ENCODE peak calls at places on chromosome 21, in five cellular contexts. One of them, this sample, is unnamed.

GRCh38 chr21:32285476-32285875 is 6.6 kb upstream of the MIS18A start:
- DNase-seq in PC-3: no peak
- DNase-seq in right atrium auricular region: no peak
- DNase-seq in lower lobe of right lung: no peak
- DNase-seq in CD8-positive, alpha-beta memory T cell: no peak
- DNase-seq in this sample: no peak

GRCh38 chr21:43196789-43197188 is 28.0 kb downstream of the CRYAA start:
- DNase-seq in CD8-positive, alpha-beta memory T cell: no peak
- DNase-seq in lower lobe of right lung: no peak
- DNase-seq in right atrium auricular region: no peak
- DNase-seq in PC-3: peak; percentile 75
- DNase-seq in this sample: no peak

GRCh38 chr21:37257967-37258877 is 8.9 kb downstream of the VPS26C start:
- DNase-seq in CD8-positive, alpha-beta memory T cell: peak; percentile 83
- DNase-seq in lower lobe of right lung: peak; percentile 65
- DNase-seq in PC-3: peak; percentile 60
- DNase-seq in right atrium auricular region: no peak
- DNase-seq in this sample: peak; percentile 58

GRCh38 chr21:41366522-41367151 is 4.8 kb downstream of the MX2 start:
- DNase-seq in right atrium auricular region: peak; percentile 85
- DNase-seq in PC-3: peak; percentile 89
- DNase-seq in CD8-positive, alpha-beta memory T cell: peak; percentile 32
- DNase-seq in lower lobe of right lung: peak; percentile 82
- DNase-seq in this sample: peak; percentile 77

GRCh38 chr21:35583566-35584216 is 476.6 kb downstream of the SETD4 start:
- DNase-seq in CD8-positive, alpha-beta memory T cell: no peak
- DNase-seq in right atrium auricular region: no peak
- DNase-seq in lower lobe of right lung: no peak
- DNase-seq in PC-3: no peak
- DNase-seq in this sample: no peak

GRCh38 chr21:28590026-28590425 is 402.7 kb downstream of the LTN1 start:
- DNase-seq in PC-3: no peak
- DNase-seq in right atrium auricular region: no peak
- DNase-seq in lower lobe of right lung: no peak
- DNase-seq in CD8-positive, alpha-beta memory T cell: no peak
- DNase-seq in this sample: no peak

GRCh38 chr21:21200103-21200938 is 202.1 kb downstream of the NCAM2 start:
- DNase-seq in lower lobe of right lung: no peak
- DNase-seq in PC-3: peak; percentile 85
- DNase-seq in right atrium auricular region: peak; percentile 84
- DNase-seq in CD8-positive, alpha-beta memory T cell: no peak
- DNase-seq in this sample: peak; percentile 74

GRCh38 chr21:34797926-34798595 is 129.3 kb downstream of the CLIC6 start:
- DNase-seq in right atrium auricular region: no peak
- DNase-seq in CD8-positive, alpha-beta memory T cell: no peak
- DNase-seq in lower lobe of right lung: no peak
- DNase-seq in PC-3: no peak
- DNase-seq in this sample: no peak

GRCh38 chr21:34534522-34534921 is 22.5 kb upstream of the KCNE1 start:
- DNase-seq in right atrium auricular region: no peak
- DNase-seq in PC-3: no peak
- DNase-seq in lower lobe of right lung: no peak
- DNase-seq in CD8-positive, alpha-beta memory T cell: no peak
- DNase-seq in this sample: no peak

GRCh38 chr21:39084073-39084472 is 99.2 kb downstream of the PSMG1 start:
- DNase-seq in lower lobe of right lung: no peak
- DNase-seq in CD8-positive, alpha-beta memory T cell: no peak
- DNase-seq in right atrium auricular region: no peak
- DNase-seq in PC-3: no peak
- DNase-seq in this sample: no peak

GRCh38 chr21:29315155-29315749 is 16.5 kb downstream of the BACH1 start:
- DNase-seq in lower lobe of right lung: no peak
- DNase-seq in right atrium auricular region: no peak
- DNase-seq in PC-3: no peak
- DNase-seq in CD8-positive, alpha-beta memory T cell: no peak
- DNase-seq in this sample: no peak

GRCh38 chr21:34603002-34603709 is 11.8 kb downstream of the RCAN1 start:
- DNase-seq in PC-3: peak; percentile 68
- DNase-seq in right atrium auricular region: peak; percentile 88
- DNase-seq in CD8-positive, alpha-beta memory T cell: peak; percentile 62
- DNase-seq in lower lobe of right lung: peak; percentile 88
- DNase-seq in this sample: peak; percentile 94

GRCh38 chr21:19853061-19853460 is 1145.1 kb upstream of the NCAM2 start:
- DNase-seq in lower lobe of right lung: no peak
- DNase-seq in PC-3: no peak
- DNase-seq in right atrium auricular region: no peak
- DNase-seq in CD8-positive, alpha-beta memory T cell: no peak
- DNase-seq in this sample: no peak
- H3K4me3 ChIP-seq in lower lobe of right lung: no peak overlapping the region
- H3K4me3 ChIP-seq in PC-3: no peak overlapping the region
- H3K4me3 ChIP-seq in right atrium auricular region: no peak overlapping the region
- H3K4me3 ChIP-seq in CD8-positive, alpha-beta memory T cell: no peak overlapping the region
- H3K4me3 ChIP-seq in this sample: no peak overlapping the region

GRCh38 chr21:26136686-26137085 is 33.9 kb downstream of the APP start:
- DNase-seq in right atrium auricular region: no peak
- DNase-seq in CD8-positive, alpha-beta memory T cell: no peak
- DNase-seq in lower lobe of right lung: no peak
- DNase-seq in PC-3: no peak
- DNase-seq in this sample: no peak

GRCh38 chr21:26135520-26135919 is 35.0 kb downstream of the APP start:
- DNase-seq in PC-3: no peak
- DNase-seq in right atrium auricular region: no peak
- DNase-seq in CD8-positive, alpha-beta memory T cell: no peak
- DNase-seq in lower lobe of right lung: no peak
- DNase-seq in this sample: no peak

GRCh38 chr21:26140185-26140584 is 30.4 kb downstream of the APP start:
- DNase-seq in CD8-positive, alpha-beta memory T cell: no peak
- DNase-seq in PC-3: peak; percentile 98
- DNase-seq in right atrium auricular region: peak; percentile 84
- DNase-seq in lower lobe of right lung: no peak
- DNase-seq in this sample: peak; percentile 66

GRCh38 chr21:26137379-26138060 is 33.0 kb downstream of the APP start:
- DNase-seq in lower lobe of right lung: no peak
- DNase-seq in PC-3: peak; percentile 43
- DNase-seq in right atrium auricular region: no peak
- DNase-seq in CD8-positive, alpha-beta memory T cell: no peak
- DNase-seq in this sample: no peak

DNA sequence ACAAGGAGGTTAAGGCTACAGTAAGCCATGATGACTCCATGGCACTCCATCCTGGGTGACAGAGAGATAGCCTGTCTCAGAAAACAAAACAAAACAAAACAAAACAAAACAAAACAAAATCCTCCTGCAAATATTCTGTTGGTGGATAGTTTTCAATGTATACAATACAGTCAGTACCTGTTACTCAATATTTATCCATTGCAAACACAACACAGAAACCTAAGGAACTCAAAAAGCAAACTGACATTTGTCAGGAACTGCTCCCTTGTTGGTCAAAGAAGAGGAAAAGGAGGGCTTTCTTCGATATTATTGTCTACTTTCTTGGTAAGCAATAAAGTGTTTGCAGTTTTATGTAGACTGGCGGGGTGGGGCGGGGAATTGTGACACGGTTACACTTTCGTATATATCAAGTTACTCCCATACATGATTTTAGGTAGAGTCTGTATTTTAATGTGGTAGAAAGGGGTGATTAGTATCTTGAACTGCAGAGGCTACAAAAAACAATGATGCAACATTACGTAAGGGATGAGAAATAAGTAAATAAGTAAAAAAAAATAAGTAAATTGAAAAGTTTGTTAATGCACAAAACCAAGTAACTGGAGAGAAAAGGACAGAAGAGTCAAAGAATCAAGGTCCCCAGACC is 31.8 kb downstream of the APP start:
- DNase-seq in CD8-positive, alpha-beta memory T cell: no peak
- DNase-seq in right atrium auricular region: no peak
- DNase-seq in PC-3: peak; percentile 51
- DNase-seq in lower lobe of right lung: no peak
- DNase-seq in this sample: no peak
- H3K4me1 ChIP-seq in CD8-positive, alpha-beta memory T cell: peaks cover 7% of the 10 kb centered on the region
- H3K4me1 ChIP-seq in right atrium auricular region: peaks cover 50% of the 10 kb centered on the region
- H3K4me1 ChIP-seq in PC-3: peaks cover 45% of the 10 kb centered on the region
- H3K4me1 ChIP-seq in lower lobe of right lung: peaks cover 18% of the 10 kb centered on the region
- H3K4me1 ChIP-seq in this sample: no peaks in the 10 kb centered on the region

GRCh38 chr21:45856940-45857339 is 124.6 kb upstream of the COL6A1 start:
- DNase-seq in PC-3: no peak
- DNase-seq in right atrium auricular region: no peak
- DNase-seq in lower lobe of right lung: no peak
- DNase-seq in CD8-positive, alpha-beta memory T cell: no peak
- DNase-seq in this sample: no peak

GRCh38 chr21:45858180-45858579 is 123.4 kb upstream of the COL6A1 start:
- DNase-seq in CD8-positive, alpha-beta memory T cell: no peak
- DNase-seq in PC-3: no peak
- DNase-seq in right atrium auricular region: no peak
- DNase-seq in lower lobe of right lung: no peak
- DNase-seq in this sample: no peak

GRCh38 chr21:45859041-45859761 is 122.4 kb upstream of the COL6A1 start:
- DNase-seq in PC-3: no peak
- DNase-seq in lower lobe of right lung: no peak
- DNase-seq in right atrium auricular region: no peak
- DNase-seq in CD8-positive, alpha-beta memory T cell: peak; percentile 45
- DNase-seq in this sample: no peak

GRCh38 chr21:45856422-45856821 is 125.1 kb upstream of the COL6A1 start:
- DNase-seq in PC-3: no peak
- DNase-seq in right atrium auricular region: no peak
- DNase-seq in lower lobe of right lung: no peak
- DNase-seq in CD8-positive, alpha-beta memory T cell: no peak
- DNase-seq in this sample: peak; percentile 56

GRCh38 chr21:45857761-45858160 is 123.8 kb upstream of the COL6A1 start:
- DNase-seq in PC-3: no peak
- DNase-seq in CD8-positive, alpha-beta memory T cell: no peak
- DNase-seq in right atrium auricular region: no peak
- DNase-seq in lower lobe of right lung: no peak
- DNase-seq in this sample: no peak
- H3K4me3 ChIP-seq in PC-3: no peak overlapping the region
- H3K4me3 ChIP-seq in CD8-positive, alpha-beta memory T cell: no peak overlapping the region
- H3K4me3 ChIP-seq in right atrium auricular region: no peak overlapping the region
- H3K4me3 ChIP-seq in lower lobe of right lung: no peak overlapping the region
- H3K4me3 ChIP-seq in this sample: no peak overlapping the region

DNA sequence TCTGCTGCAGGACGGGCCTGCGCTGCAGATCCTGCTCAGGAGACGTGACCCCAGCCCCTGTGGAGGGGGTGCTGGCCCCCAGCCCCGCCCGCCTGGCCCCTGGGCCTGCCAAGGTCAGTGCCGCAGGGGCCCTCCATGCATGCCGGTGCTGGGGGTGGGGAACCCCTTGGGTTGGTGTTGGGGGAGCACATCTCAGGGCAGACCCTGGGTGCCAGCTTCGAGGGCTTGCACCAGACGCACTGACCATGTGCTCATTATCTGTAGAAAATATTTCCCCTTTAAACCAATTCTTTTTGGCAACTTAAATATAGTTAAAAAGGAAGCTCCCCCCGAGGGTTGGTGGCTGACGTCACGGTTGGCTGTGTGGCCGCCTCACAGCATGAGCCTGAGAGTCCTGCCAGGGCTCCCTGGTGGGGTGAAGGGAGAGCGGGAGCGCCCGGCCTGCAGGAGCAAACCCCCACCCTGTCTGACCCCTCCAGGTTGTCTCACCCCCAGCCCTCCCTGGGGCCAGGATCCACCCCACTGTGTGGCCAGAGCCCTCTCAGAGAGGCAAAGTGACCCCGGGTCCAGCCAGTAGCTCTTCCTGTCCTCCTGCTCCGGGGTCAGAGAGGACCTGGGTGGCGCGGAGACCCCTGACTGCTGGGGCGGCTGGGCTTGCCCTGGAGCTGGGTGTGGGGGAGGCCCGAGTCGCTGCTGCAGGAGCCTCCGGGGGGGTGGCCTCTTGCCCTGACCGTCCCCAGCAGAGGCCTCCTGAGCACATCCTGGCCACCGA is 5.3 kb upstream of the PFKL start:
- DNase-seq in lower lobe of right lung: no peak
- DNase-seq in PC-3: no peak
- DNase-seq in CD8-positive, alpha-beta memory T cell: no peak
- DNase-seq in right atrium auricular region: peak; percentile 86
- DNase-seq in this sample: peak; percentile 80
- H3K4me1 ChIP-seq in lower lobe of right lung: peaks cover 30% of the 10 kb centered on the region
- H3K4me1 ChIP-seq in PC-3: peaks cover 14% of the 10 kb centered on the region
- H3K4me1 ChIP-seq in CD8-positive, alpha-beta memory T cell: peaks cover 36% of the 10 kb centered on the region
- H3K4me1 ChIP-seq in right atrium auricular region: peaks cover 31% of the 10 kb centered on the region
- H3K4me1 ChIP-seq in this sample: no peaks in the 10 kb centered on the region

DNA sequence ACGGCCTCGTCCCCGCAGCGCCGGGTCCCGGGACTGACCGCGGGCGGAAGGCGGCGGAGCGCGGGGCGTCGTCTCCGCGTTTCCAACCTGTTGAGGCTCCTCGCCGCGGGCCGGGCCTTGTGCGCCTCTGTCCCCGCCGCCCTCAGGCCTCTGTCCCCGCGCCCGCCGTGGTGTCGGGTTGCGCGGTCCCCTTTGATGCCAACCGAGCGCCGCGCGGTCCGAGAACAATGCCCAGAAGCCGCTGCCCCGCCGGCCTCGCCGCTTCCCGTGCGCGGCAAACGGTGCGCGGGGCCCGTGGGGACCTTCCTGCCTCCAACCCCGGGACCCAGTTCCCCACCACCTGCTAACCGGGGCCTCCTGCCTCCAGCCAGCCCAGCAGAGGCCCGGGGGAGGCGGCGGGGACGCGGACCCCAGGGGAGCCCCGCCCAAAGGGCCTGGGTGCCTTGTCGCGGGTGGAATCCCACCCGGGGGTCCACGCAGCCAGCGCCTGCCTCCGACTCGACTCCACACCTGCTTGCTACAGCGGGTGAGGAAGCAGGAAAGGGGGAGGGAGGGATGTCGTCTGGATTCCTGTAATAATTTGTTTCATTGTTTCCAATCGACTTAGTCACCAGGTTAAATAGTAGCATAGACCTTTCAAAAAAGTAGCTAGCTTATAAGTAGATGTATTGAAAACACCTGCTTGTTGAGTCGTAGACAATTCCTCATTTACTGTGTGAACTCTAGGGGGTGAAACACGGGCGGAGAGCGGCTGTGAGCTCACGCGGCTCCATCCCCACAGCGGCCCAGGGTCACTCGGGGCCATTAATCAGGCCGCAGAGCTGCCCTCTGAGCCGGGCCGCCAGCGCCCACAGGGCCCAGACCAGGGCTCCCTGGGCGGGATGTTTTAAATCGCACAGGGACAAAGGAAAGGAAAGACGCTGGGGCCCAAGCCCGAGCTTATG is 1.1 kb downstream of the COL18A1 start:
- DNase-seq in right atrium auricular region: no peak
- DNase-seq in PC-3: peak; percentile 63
- DNase-seq in lower lobe of right lung: peak; percentile 28
- DNase-seq in CD8-positive, alpha-beta memory T cell: peak; percentile 14
- DNase-seq in this sample: peak; percentile 81
- H3K4me3 ChIP-seq in right atrium auricular region: peak overlapping the region; percentile 64
- H3K4me3 ChIP-seq in PC-3: peak overlapping the region; percentile 68
- H3K4me3 ChIP-seq in lower lobe of right lung: peak overlapping the region; percentile 59
- H3K4me3 ChIP-seq in CD8-positive, alpha-beta memory T cell: no peak overlapping the region
- H3K4me3 ChIP-seq in this sample: peak overlapping the region; percentile 94